ENCODE peak calls at places on chromosome 22, in six cellular contexts. One of them, this sample, is unnamed. For H3K27me3 and H3K36me3, the result is how much of the 10 kb centered on the place peaks cover.

GRCh38 chr22:24207264-24208011 is 26.2 kb downstream of the SUSD2 start:
- DNase-seq in stomach: no peak
- DNase-seq in ovary: no peak
- DNase-seq in heart left ventricle: no peak
- DNase-seq in spleen: no peak
- DNase-seq in tibial nerve: no peak
- DNase-seq in this sample: no peak

GRCh38 chr22:26756675-26757293 is 99.4 kb downstream of the MIAT start:
- DNase-seq in ovary: peak
- DNase-seq in stomach: peak
- DNase-seq in heart left ventricle: peak
- DNase-seq in tibial nerve: peak
- DNase-seq in spleen: peak
- DNase-seq in this sample: peak

GRCh38 chr22:22248878-22249277 is 4.3 kb downstream of the VPREB1 start:
- DNase-seq in stomach: no peak
- DNase-seq in tibial nerve: no peak
- DNase-seq in ovary: no peak
- DNase-seq in heart left ventricle: no peak
- DNase-seq in spleen: no peak
- DNase-seq in this sample: no peak

GRCh38 chr22:35337932-35338331 is 38.2 kb downstream of the TOM1 start:
- DNase-seq in ovary: no peak
- DNase-seq in heart left ventricle: no peak
- DNase-seq in stomach: no peak
- DNase-seq in tibial nerve: no peak
- DNase-seq in spleen: no peak
- DNase-seq in this sample: no peak

GRCh38 chr22:29313126-29314071 is 2.1 kb downstream of the RASL10A start:
- DNase-seq in ovary: no peak
- DNase-seq in spleen: peak
- DNase-seq in stomach: no peak
- DNase-seq in tibial nerve: no peak
- DNase-seq in heart left ventricle: no peak
- DNase-seq in this sample: peak

GRCh38 chr22:33635766-33636165 is 284.5 kb downstream of the LARGE1 start:
- DNase-seq in tibial nerve: no peak
- DNase-seq in ovary: no peak
- DNase-seq in heart left ventricle: no peak
- DNase-seq in stomach: no peak
- DNase-seq in spleen: no peak
- DNase-seq in this sample: no peak

GRCh38 chr22:23387827-23388491 is 192.1 kb downstream of the IGLL1 start:
- DNase-seq in heart left ventricle: no peak
- DNase-seq in spleen: peak
- DNase-seq in tibial nerve: no peak
- DNase-seq in ovary: no peak
- DNase-seq in stomach: no peak
- DNase-seq in this sample: peak

GRCh38 chr22:20571531-20572007 is 64.2 kb downstream of the MED15 start:
- DNase-seq in heart left ventricle: no peak
- DNase-seq in tibial nerve: no peak
- DNase-seq in stomach: peak
- DNase-seq in ovary: no peak
- DNase-seq in spleen: peak
- DNase-seq in this sample: no peak

GRCh38 chr22:35346596-35347220 is 34.2 kb upstream of the HMOX1 start:
- DNase-seq in stomach: no peak
- DNase-seq in ovary: no peak
- DNase-seq in spleen: no peak
- DNase-seq in heart left ventricle: no peak
- DNase-seq in tibial nerve: no peak
- DNase-seq in this sample: no peak

GRCh38 chr22:24030186-24030702 is 19.1 kb downstream of the CABIN1 start:
- DNase-seq in stomach: no peak
- DNase-seq in spleen: no peak
- DNase-seq in heart left ventricle: no peak
- DNase-seq in ovary: no peak
- DNase-seq in tibial nerve: no peak
- DNase-seq in this sample: no peak

GRCh38 chr22:27669798-27670599 is 131.6 kb downstream of the MN1 start:
- DNase-seq in ovary: no peak
- DNase-seq in heart left ventricle: no peak
- DNase-seq in stomach: no peak
- DNase-seq in spleen: peak
- DNase-seq in tibial nerve: no peak
- DNase-seq in this sample: no peak

GRCh38 chr22:22480940-22481339 is 27.6 kb downstream of the ZNF280B start:
- DNase-seq in tibial nerve: no peak
- DNase-seq in spleen: no peak
- DNase-seq in stomach: no peak
- DNase-seq in heart left ventricle: no peak
- DNase-seq in ovary: no peak
- DNase-seq in this sample: no peak

GRCh38 chr22:33426451-33426850 is 368.3 kb upstream of the SYN3 start:
- DNase-seq in heart left ventricle: no peak
- DNase-seq in stomach: no peak
- DNase-seq in ovary: no peak
- DNase-seq in tibial nerve: no peak
- DNase-seq in spleen: no peak
- DNase-seq in this sample: no peak

GRCh38 chr22:44107341-44107740 is 73.4 kb upstream of the PARVG start:
- DNase-seq in tibial nerve: no peak
- DNase-seq in ovary: no peak
- DNase-seq in spleen: no peak
- DNase-seq in heart left ventricle: no peak
- DNase-seq in stomach: no peak
- DNase-seq in this sample: no peak

GRCh38 chr22:17880468-17880867 is 106.2 kb upstream of the BID start:
- DNase-seq in stomach: no peak
- DNase-seq in ovary: no peak
- DNase-seq in heart left ventricle: no peak
- DNase-seq in tibial nerve: no peak
- DNase-seq in spleen: no peak
- DNase-seq in this sample: no peak

GRCh38 chr22:31211862-31212730 is at the start of gene LIMK2:
- DNase-seq in spleen: peak
- DNase-seq in stomach: peak
- DNase-seq in tibial nerve: peak
- DNase-seq in heart left ventricle: peak
- DNase-seq in ovary: peak
- DNase-seq in this sample: peak

GRCh38 chr22:24599514-24599913 is 3.5 kb upstream of the GGT1 start:
- DNase-seq in stomach: no peak
- DNase-seq in spleen: peak
- DNase-seq in heart left ventricle: no peak
- DNase-seq in ovary: no peak
- DNase-seq in tibial nerve: no peak
- DNase-seq in this sample: no peak

GRCh38 chr22:27377501-27377900 is 424.1 kb downstream of the MN1 start:
- DNase-seq in tibial nerve: no peak
- DNase-seq in stomach: peak
- DNase-seq in ovary: no peak
- DNase-seq in spleen: no peak
- DNase-seq in heart left ventricle: no peak
- DNase-seq in this sample: peak

GRCh38 chr22:16974298-16975084 is 33.5 kb downstream of the GAB4 start:
- DNase-seq in stomach: no peak
- DNase-seq in ovary: no peak
- DNase-seq in tibial nerve: no peak
- DNase-seq in heart left ventricle: no peak
- DNase-seq in spleen: no peak
- DNase-seq in this sample: no peak

GRCh38 chr22:27377901-27378300 is 423.7 kb downstream of the MN1 start:
- DNase-seq in stomach: peak
- DNase-seq in spleen: no peak
- DNase-seq in heart left ventricle: no peak
- DNase-seq in ovary: peak
- DNase-seq in tibial nerve: no peak
- DNase-seq in this sample: peak

GRCh38 chr22:24367841-24368240 is 59.6 kb upstream of the ADORA2A start:
- DNase-seq in tibial nerve: no peak
- DNase-seq in spleen: no peak
- DNase-seq in ovary: no peak
- DNase-seq in heart left ventricle: no peak
- DNase-seq in stomach: no peak
- DNase-seq in this sample: no peak

DNA sequence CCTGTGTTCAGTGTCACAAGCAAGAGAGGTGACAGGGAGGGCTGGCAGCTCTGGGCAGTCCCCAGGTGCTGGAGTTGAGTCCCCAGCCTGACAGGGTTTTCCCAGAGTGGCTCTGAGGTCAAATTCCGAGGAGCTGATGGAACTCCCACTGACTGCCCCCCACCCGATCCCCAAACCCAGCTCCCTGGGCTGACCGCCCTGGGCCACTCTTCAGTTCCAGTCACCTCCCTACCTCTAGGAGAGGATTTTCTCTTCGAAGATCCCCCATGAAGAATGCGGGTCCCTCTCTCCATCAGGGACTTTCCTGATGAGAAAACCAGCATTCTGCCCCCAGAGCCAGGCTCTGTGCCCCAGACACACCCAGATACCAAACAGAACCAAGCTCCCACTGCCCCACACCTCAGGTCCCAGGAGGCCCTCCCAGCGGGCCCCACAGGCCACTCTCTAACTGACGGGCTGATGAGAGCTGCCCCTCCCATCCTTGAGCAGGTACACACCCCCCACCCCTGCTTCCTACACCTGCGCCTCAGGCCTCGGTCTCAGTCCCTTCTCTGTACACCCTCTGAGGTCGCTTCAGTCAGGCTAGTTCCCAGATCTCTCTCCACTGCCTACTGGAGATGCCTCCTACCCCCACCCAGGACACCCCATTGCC is 12.1 kb upstream of the RAC2 start:
- DNase-seq in spleen: peak
- DNase-seq in heart left ventricle: no peak
- DNase-seq in stomach: no peak
- DNase-seq in ovary: no peak
- DNase-seq in tibial nerve: no peak
- DNase-seq in this sample: no peak
- H3K27me3 ChIP-seq in spleen: under half
- H3K27me3 ChIP-seq in heart left ventricle: under half
- H3K27me3 ChIP-seq in stomach: under half
- H3K27me3 ChIP-seq in ovary: under half
- H3K27me3 ChIP-seq in tibial nerve: under half
- H3K27me3 ChIP-seq in this sample: under half

GRCh38 chr22:42154293-42154692 is 23.7 kb upstream of the CYP2D6 start:
- DNase-seq in tibial nerve: no peak
- DNase-seq in ovary: no peak
- DNase-seq in spleen: no peak
- DNase-seq in heart left ventricle: no peak
- DNase-seq in stomach: no peak
- DNase-seq in this sample: no peak

GRCh38 chr22:42156121-42156520 is 25.5 kb upstream of the CYP2D6 start:
- DNase-seq in tibial nerve: no peak
- DNase-seq in ovary: no peak
- DNase-seq in heart left ventricle: no peak
- DNase-seq in stomach: no peak
- DNase-seq in spleen: no peak
- DNase-seq in this sample: no peak

GRCh38 chr22:42156597-42156996 is 26.0 kb upstream of the CYP2D6 start:
- DNase-seq in heart left ventricle: no peak
- DNase-seq in spleen: no peak
- DNase-seq in stomach: no peak
- DNase-seq in ovary: no peak
- DNase-seq in tibial nerve: no peak
- DNase-seq in this sample: no peak

GRCh38 chr22:42152661-42153270 is 22.2 kb upstream of the CYP2D6 start:
- DNase-seq in ovary: no peak
- DNase-seq in stomach: no peak
- DNase-seq in spleen: no peak
- DNase-seq in heart left ventricle: no peak
- DNase-seq in tibial nerve: no peak
- DNase-seq in this sample: no peak

GRCh38 chr22:42154731-42155543 is 24.3 kb upstream of the CYP2D6 start:
- DNase-seq in spleen: no peak
- DNase-seq in tibial nerve: no peak
- DNase-seq in heart left ventricle: no peak
- DNase-seq in stomach: no peak
- DNase-seq in ovary: no peak
- DNase-seq in this sample: no peak
- H3K36me3 ChIP-seq in spleen: half or more
- H3K36me3 ChIP-seq in tibial nerve: half or more
- H3K36me3 ChIP-seq in heart left ventricle: under half
- H3K36me3 ChIP-seq in stomach: under half
- H3K36me3 ChIP-seq in ovary: under half
- H3K36me3 ChIP-seq in this sample: under half

GRCh38 chr22:49793871-49794270 is 33.8 kb downstream of the BRD1 start:
- DNase-seq in stomach: no peak
- DNase-seq in tibial nerve: no peak
- DNase-seq in heart left ventricle: no peak
- DNase-seq in ovary: no peak
- DNase-seq in spleen: no peak
- DNase-seq in this sample: no peak

GRCh38 chr22:49792107-49792506 is 35.6 kb downstream of the BRD1 start:
- DNase-seq in ovary: no peak
- DNase-seq in heart left ventricle: no peak
- DNase-seq in tibial nerve: no peak
- DNase-seq in spleen: no peak
- DNase-seq in stomach: no peak
- DNase-seq in this sample: no peak

GRCh38 chr22:49791682-49792081 is 36.0 kb downstream of the BRD1 start:
- DNase-seq in heart left ventricle: no peak
- DNase-seq in spleen: no peak
- DNase-seq in stomach: no peak
- DNase-seq in ovary: no peak
- DNase-seq in tibial nerve: no peak
- DNase-seq in this sample: no peak

GRCh38 chr22:49795521-49795920 is 32.2 kb downstream of the BRD1 start:
- DNase-seq in ovary: no peak
- DNase-seq in stomach: no peak
- DNase-seq in spleen: no peak
- DNase-seq in heart left ventricle: no peak
- DNase-seq in tibial nerve: no peak
- DNase-seq in this sample: no peak

GRCh38 chr22:49793296-49793695 is 34.4 kb downstream of the BRD1 start:
- DNase-seq in ovary: no peak
- DNase-seq in stomach: no peak
- DNase-seq in tibial nerve: no peak
- DNase-seq in heart left ventricle: no peak
- DNase-seq in spleen: no peak
- DNase-seq in this sample: no peak
- TF ChIP-seq POLR2A in ovary: no peak
- TF ChIP-seq POLR2A in stomach: no peak
- TF ChIP-seq POLR2A in tibial nerve: no peak
- TF ChIP-seq POLR2A in heart left ventricle: no peak
- TF ChIP-seq POLR2A in spleen: no peak
- TF ChIP-seq POLR2A in this sample: no peak

GRCh38 chr22:48049116-48049515 is 1286.7 kb downstream of the TBC1D22A start:
- DNase-seq in stomach: no peak
- DNase-seq in heart left ventricle: no peak
- DNase-seq in ovary: no peak
- DNase-seq in spleen: no peak
- DNase-seq in tibial nerve: no peak
- DNase-seq in this sample: no peak
- H3K27me3 ChIP-seq in stomach: under half
- H3K27me3 ChIP-seq in heart left ventricle: under half
- H3K27me3 ChIP-seq in ovary: under half
- H3K27me3 ChIP-seq in spleen: under half
- H3K27me3 ChIP-seq in tibial nerve: under half
- H3K27me3 ChIP-seq in this sample: under half